ENCODE peak calls at places on chromosomes 7 and 10, in seven cellular contexts. N is suprapubic skin, A is pancreas, Q is fibroblast of lung, J is ascending aorta, R is nephron progenitor cell, T is AG04450. K is an unnamed sample.

GRCh38 chr7:155872678-155873369 is 60.6 kb upstream of the SHH start:
- DNase-seq in R (no peak), Q (no peak), T (no peak), J (no peak), N (no peak), A (no peak), K (no peak)

GRCh38 chr10:129161184-129161583 is 305.9 kb upstream of the MGMT start:
- DNase-seq in R (peak; percentile 28), A (no peak), N (no peak), Q (peak; percentile 6), J (no peak), T (no peak), K (no peak)

GRCh38 chr7:159103382-159104187 is 41.1 kb downstream of the VIPR2 start:
- DNase-seq in N (peak; percentile 20), J (peak; percentile 39), T (no peak), A (no peak), R (no peak), Q (no peak), K (no peak)

GRCh38 chr10:6226216-6226615 is 23.5 kb downstream of the PFKFB3 start:
- DNase-seq in Q (no peak), A (no peak), T (no peak), N (no peak), J (no peak), R (no peak), K (no peak)

GRCh38 chr7:30332549-30332948 is 48.2 kb downstream of the ZNRF2 start:
- DNase-seq in R (no peak), Q (no peak), J (no peak), N (no peak), A (no peak), T (no peak), K (no peak)

GRCh38 chr7:81231203-81231922 is 312.5 kb upstream of the SEMA3C start:
- DNase-seq in T (no peak), Q (no peak), J (no peak), A (no peak), R (no peak), N (no peak), K (no peak)

GRCh38 chr7:43647314-43647691 is 64.4 kb downstream of the STK17A start:
- DNase-seq in R (no peak), N (no peak), J (no peak), Q (peak; percentile 69), T (no peak), A (no peak), K (peak; percentile 47)

GRCh38 chr10:73744690-73744994 is 470 bp downstream of the SEC24C start:
- DNase-seq in J (peak; percentile 78), T (no peak), Q (peak; percentile 56), A (peak; percentile 61), R (peak; percentile 76), N (no peak), K (peak; percentile 66)

GRCh38 chr7:83105948-83106347 is 56.7 kb downstream of the PCLO start:
- DNase-seq in T (no peak), J (no peak), N (no peak), Q (no peak), R (no peak), A (no peak), K (no peak)

GRCh38 chr7:105806592-105807266 is 69.7 kb downstream of the ATXN7L1 start:
- DNase-seq in T (no peak), A (no peak), J (no peak), Q (peak; percentile 58), N (no peak), R (no peak), K (no peak)

GRCh38 chr10:125708971-125709503 is 10.5 kb upstream of the EDRF1 start:
- DNase-seq in R (no peak), A (no peak), N (no peak), J (no peak), T (no peak), Q (no peak), K (no peak)

GRCh38 chr10:6778992-6779701 is 199.1 kb upstream of the PRKCQ start:
- DNase-seq in R (no peak), T (peak; percentile 89), A (no peak), N (no peak), J (no peak), Q (peak; percentile 96), K (no peak)

GRCh38 chr7:24477807-24478655 is 95.2 kb upstream of the PALS2 start:
- DNase-seq in T (peak; percentile 67), J (peak; percentile 85), R (peak; percentile 22), Q (peak; percentile 92), N (no peak), A (no peak), K (no peak)

GRCh38 chr10:103504181-103504783 is 10.8 kb downstream of the NEURL1 start:
- DNase-seq in T (peak; percentile 70), N (no peak), A (peak; percentile 57), J (peak; percentile 46), R (peak; percentile 52), Q (peak; percentile 84), K (no peak)

GRCh38 chr10:92544296-92544695 is 29.6 kb downstream of the IDE start:
- DNase-seq in Q (no peak), N (no peak), R (no peak), A (no peak), T (no peak), J (no peak), K (peak; percentile 5)

GRCh38 chr7:120097020-120097419 is 176.0 kb upstream of the KCND2 start:
- DNase-seq in R (no peak), Q (no peak), T (no peak), A (no peak), J (no peak), N (no peak), K (no peak)

GRCh38 chr10:16960573-16960972 is 143.3 kb upstream of the RSU1 start:
- DNase-seq in J (no peak), A (no peak), Q (no peak), N (no peak), T (no peak), R (no peak), K (no peak)

GRCh38 chr7:47506716-47507354 is 75.1 kb downstream of the TNS3 start:
- DNase-seq in N (no peak), A (no peak), J (no peak), R (no peak), T (no peak), Q (no peak), K (no peak)

DNA sequence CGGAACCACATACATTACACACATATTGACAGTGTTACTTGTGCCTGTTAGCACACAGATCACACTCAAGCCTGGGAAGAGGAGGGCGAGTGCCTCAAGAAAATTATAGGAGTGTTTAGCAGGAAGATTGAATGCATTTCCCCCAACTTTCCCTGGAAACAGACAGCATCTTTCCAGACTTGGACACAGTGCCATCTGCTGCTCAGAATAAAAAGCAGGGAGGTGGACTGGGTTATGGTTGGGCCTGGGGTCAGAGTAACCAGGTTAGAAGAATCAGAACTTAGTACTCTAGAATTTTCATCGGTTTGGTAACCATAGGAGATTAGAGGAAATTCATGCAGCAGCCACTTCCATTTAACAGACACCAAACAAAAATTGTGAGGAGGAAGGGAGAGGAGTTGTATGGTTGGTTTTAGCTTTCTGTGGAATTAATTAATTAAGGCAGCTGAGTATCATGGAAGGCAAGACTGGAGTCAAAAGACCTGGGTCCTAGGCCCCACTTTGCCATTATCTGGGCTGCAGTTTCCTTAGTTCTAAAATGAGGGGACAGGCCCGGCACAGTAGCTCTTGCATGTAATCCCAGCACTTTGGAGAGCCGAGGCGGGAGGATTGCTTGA is 43.4 kb upstream of the OPTN start:
- DNase-seq in Q (peak; percentile 14), N (no peak), R (no peak), T (peak; percentile 4), A (no peak), J (no peak), K (peak; percentile 19)
- TF ChIP-seq CTCF in Q (no peak), N (peak; percentile 40), R (peak; percentile 35), T (peak; percentile 64), A (no peak), J (peak; percentile 71), K (no peak)

DNA sequence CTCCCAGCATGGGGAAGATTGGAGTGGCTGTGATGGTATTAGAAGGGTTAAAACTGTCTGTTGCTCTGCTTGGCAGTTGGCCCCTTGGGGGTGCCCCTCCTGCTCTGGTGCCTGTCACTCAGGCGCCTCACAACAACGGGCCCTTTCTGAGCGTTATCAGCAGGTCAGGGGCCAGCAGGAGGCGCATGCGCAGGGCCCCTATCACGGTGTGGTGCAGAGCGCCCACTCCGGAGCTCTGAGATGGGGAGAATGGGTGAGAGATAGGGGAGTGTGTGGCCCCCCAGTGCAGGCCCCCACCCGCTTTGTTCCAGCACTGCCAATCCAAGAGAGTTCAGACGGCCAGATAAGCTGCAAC is 24.8 kb downstream of the GBX1 start:
- DNase-seq in Q (no peak), A (no peak), T (no peak), R (no peak), J (no peak), N (no peak), K (no peak)
- TF ChIP-seq CTCF in Q (no peak), A (no peak), T (no peak), R (no peak), J (no peak), N (no peak), K (no peak)

GRCh38 chr7:34165466-34165865 is 260.1 kb downstream of the BMPER start:
- DNase-seq in A (no peak), J (no peak), R (no peak), T (no peak), Q (no peak), N (no peak), K (no peak)

GRCh38 chr7:34162676-34163075 is 257.3 kb downstream of the BMPER start:
- DNase-seq in R (no peak), J (no peak), Q (no peak), N (no peak), T (no peak), A (no peak), K (no peak)

GRCh38 chr7:34168013-34168412 is 262.7 kb downstream of the BMPER start:
- DNase-seq in A (no peak), R (no peak), J (no peak), Q (no peak), N (no peak), T (no peak), K (no peak)

GRCh38 chr7:34163956-34164355 is 258.6 kb downstream of the BMPER start:
- DNase-seq in N (no peak), T (no peak), J (no peak), A (no peak), R (no peak), Q (no peak), K (no peak)

GRCh38 chr7:34165927-34166550 is 260.7 kb downstream of the BMPER start:
- DNase-seq in A (no peak), Q (peak; percentile 63), T (no peak), R (no peak), N (no peak), J (no peak), K (peak; percentile 5)
- TF ChIP-seq CTCF in A (peak; percentile 28), Q (peak; percentile 64), T (peak; percentile 84), R (peak; percentile 60), N (no peak), J (peak; percentile 39), K (peak; percentile 72)

DNA sequence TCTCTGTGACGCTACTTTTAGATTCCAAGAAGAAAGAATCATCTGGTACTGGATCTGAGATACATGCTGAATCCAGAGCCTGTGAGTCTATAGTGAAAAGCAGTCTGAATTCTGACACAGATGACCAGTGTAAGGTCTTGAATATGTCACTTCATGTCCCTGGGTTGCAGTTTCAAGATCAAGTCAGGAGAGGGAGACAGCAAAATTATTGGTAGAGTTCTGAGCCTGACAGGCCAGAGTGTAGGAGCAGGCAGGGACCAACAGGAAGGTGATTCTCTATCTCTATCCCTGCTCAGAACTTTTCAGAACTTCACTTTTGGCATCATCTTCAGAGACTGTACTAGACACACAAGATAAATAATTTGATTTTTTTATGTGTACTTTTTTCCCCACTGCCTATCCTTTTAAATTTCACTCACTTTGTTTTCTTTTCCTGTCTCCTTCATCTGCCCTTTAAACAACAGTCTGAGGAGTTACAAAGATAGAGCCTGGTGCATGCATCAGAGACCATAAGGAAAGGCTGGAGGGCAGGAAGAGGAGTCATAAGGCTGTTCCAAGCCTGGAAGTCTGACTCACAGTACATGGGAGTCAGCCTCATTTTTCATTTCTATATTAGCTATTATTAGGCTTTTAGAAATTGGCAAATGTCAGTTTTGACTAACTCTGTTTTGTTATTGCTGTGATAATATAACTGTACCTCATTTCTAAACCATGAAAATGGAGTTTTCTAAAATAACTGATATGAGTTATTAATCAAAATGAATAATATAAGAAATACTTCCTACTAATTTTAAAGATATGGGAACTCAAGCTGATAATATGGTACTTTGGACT is 120.2 kb upstream of the TMEM229A start:
- DNase-seq in T (peak; percentile 21), R (peak; percentile 21), A (no peak), J (no peak), N (no peak), Q (peak; percentile 84), K (peak; percentile 49)
- TF ChIP-seq CTCF in T (peak; percentile 46), R (peak; percentile 51), A (no peak), J (peak; percentile 13), N (no peak), Q (peak; percentile 53), K (peak; percentile 49)